ENCODE peak calls at places on chromosomes 2 and 18, in eight cellular contexts. K is lung, D is astrocyte of the cerebellum, Q is A549, S is psoas muscle, P is AG10803, R is IMR-90, U is HFFc6. H is an unnamed sample.

GRCh38 chr2:86048888-86049287 is 56.8 kb downstream of the POLR1A start:
- DNase-seq in K (no peak), D (no peak), Q (no peak), S (peak), P (no peak), R (no peak), U (no peak), H (no peak)

GRCh38 chr2:219124379-219125110 is 36.1 kb downstream of the NHEJ1 start:
- DNase-seq in K (no peak), D (no peak), Q (no peak), S (no peak), P (peak), R (peak), U (peak), H (no peak)

GRCh38 chr2:215727507-215728503 is 285.5 kb downstream of the MREG start:
- DNase-seq in K (no peak), D (peak), Q (no peak), S (no peak), P (peak), R (peak), U (peak), H (peak)

GRCh38 chr2:109528811-109529501 is 84.8 kb downstream of the SEPTIN10 start:
- DNase-seq in K (no peak), D (no peak), Q (no peak), S (no peak), P (no peak), R (no peak), U (no peak), H (no peak)

GRCh38 chr2:227363756-227364155 is 15.3 kb downstream of the TM4SF20 start:
- DNase-seq in K (no peak), D (no peak), Q (peak), S (no peak), P (no peak), R (no peak), U (no peak), H (no peak)

GRCh38 chr2:128423788-128424165 is 105.1 kb upstream of the HS6ST1 start:
- DNase-seq in K (no peak), D (no peak), Q (no peak), S (no peak), P (no peak), R (no peak), U (no peak), H (no peak)

GRCh38 chr2:182144780-182145170 is 159.1 kb downstream of the PPP1R1C start:
- DNase-seq in K (no peak), D (peak), Q (no peak), S (no peak), P (no peak), R (no peak), U (no peak), H (no peak)

GRCh38 chr2:182642328-182642727 is 73.7 kb upstream of the DNAJC10 start:
- DNase-seq in K (peak), D (no peak), Q (peak), S (peak), P (peak), R (peak), U (peak), H (peak)

GRCh38 chr2:12424219-12424618 is 292.5 kb upstream of the TRIB2 start:
- DNase-seq in K (no peak), D (no peak), Q (no peak), S (no peak), P (peak), R (no peak), U (no peak), H (no peak)

GRCh38 chr18:35942661-35943060 is 29.8 kb upstream of the RMP24 start:
- DNase-seq in K (peak), D (no peak), Q (no peak), S (no peak), P (no peak), R (no peak), U (no peak), H (no peak)

GRCh38 chr18:45670281-45670962 is 53.6 kb upstream of the SLC14A1 start:
- DNase-seq in K (no peak), D (no peak), Q (no peak), S (peak), P (peak), R (peak), U (peak), H (no peak)

GRCh38 chr18:76314496-76314895 is 180.5 kb downstream of the ZNF516 start:
- DNase-seq in K (no peak), D (no peak), Q (no peak), S (no peak), P (no peak), R (no peak), U (no peak), H (no peak)

GRCh38 chr2:1494906-1495305 is 81.6 kb downstream of the TPO start:
- DNase-seq in K (no peak), D (no peak), Q (no peak), S (no peak), P (no peak), R (no peak), U (no peak), H (no peak)

GRCh38 chr2:57981369-57981768 is 65.2 kb upstream of the VRK2 start:
- DNase-seq in K (no peak), D (peak), Q (peak), S (no peak), P (peak), R (peak), U (peak), H (no peak)

GRCh38 chr2:144307711-144308110 is 212.2 kb downstream of the ZEB2 start:
- DNase-seq in K (no peak), D (no peak), Q (no peak), S (no peak), P (no peak), R (no peak), U (no peak), H (no peak)

GRCh38 chr2:60468390-60469085 is 84.9 kb downstream of the BCL11A start:
- DNase-seq in K (no peak), D (no peak), Q (no peak), S (no peak), P (peak), R (peak), U (peak), H (no peak)

GRCh38 chr2:109487237-109487869 is 126.4 kb downstream of the SEPTIN10 start:
- DNase-seq in K (no peak), D (peak), Q (peak), S (no peak), P (peak), R (peak), U (peak), H (no peak)

GRCh38 chr2:139055165-139055564 is 275.0 kb upstream of the NXPH2 start:
- DNase-seq in K (no peak), D (no peak), Q (no peak), S (no peak), P (no peak), R (no peak), U (no peak), H (no peak)

GRCh38 chr2:161423351-161424178 is 7.5 kb downstream of the TBR1 start:
- DNase-seq in K (no peak), D (no peak), Q (no peak), S (no peak), P (no peak), R (no peak), U (no peak), H (peak)

GRCh38 chr2:111057045-111057444 is 63.7 kb upstream of the BCL2L11 start:
- DNase-seq in K (no peak), D (no peak), Q (no peak), S (no peak), P (no peak), R (no peak), U (no peak), H (no peak)

GRCh38 chr2:18178736-18179349 is 300.4 kb downstream of the KCNS3 start:
- DNase-seq in K (no peak), D (peak), Q (peak), S (no peak), P (peak), R (peak), U (peak), H (peak)

GRCh38 chr2:153872311-153873061 is 764 bp downstream of the GALNT13 start:
- DNase-seq in K (no peak), D (no peak), Q (peak), S (no peak), P (no peak), R (no peak), U (no peak), H (no peak)

GRCh38 chr18:26867471-26867870 is 2.0 kb upstream of the AQP4 start:
- DNase-seq in K (peak), D (no peak), Q (no peak), S (no peak), P (no peak), R (no peak), U (no peak), H (no peak)

GRCh38 chr18:63207825-63208224 is 111.7 kb downstream of the BCL2 start:
- DNase-seq in K (no peak), D (no peak), Q (no peak), S (no peak), P (no peak), R (no peak), U (no peak), H (no peak)

GRCh38 chr2:119212139-119212800 is 11.4 kb upstream of the STEAP3 start:
- DNase-seq in K (no peak), D (no peak), Q (no peak), S (no peak), P (no peak), R (no peak), U (no peak), H (no peak)

GRCh38 chr2:143083636-143084035 is 45.6 kb upstream of the ARHGAP15 start:
- DNase-seq in K (no peak), D (peak), Q (no peak), S (no peak), P (peak), R (peak), U (peak), H (no peak)

GRCh38 chr2:143081616-143082015 is 47.6 kb upstream of the ARHGAP15 start:
- DNase-seq in K (no peak), D (no peak), Q (no peak), S (no peak), P (no peak), R (no peak), U (no peak), H (no peak)

GRCh38 chr2:143075711-143076110 is 53.5 kb upstream of the ARHGAP15 start:
- DNase-seq in K (no peak), D (no peak), Q (no peak), S (no peak), P (no peak), R (no peak), U (no peak), H (no peak)

GRCh38 chr2:143078106-143078505 is 51.1 kb upstream of the ARHGAP15 start:
- DNase-seq in K (no peak), D (no peak), Q (no peak), S (no peak), P (no peak), R (no peak), U (no peak), H (no peak)
- TF ChIP-seq CTCF in K (no peak), D (no peak), Q (no peak), S (no peak), P (no peak), R (no peak), U (no peak), H (no peak)

GRCh38 chr2:137886432-137886831 is 77.8 kb upstream of the HNMT start:
- DNase-seq in K (no peak), D (no peak), Q (peak), S (no peak), P (no peak), R (no peak), U (no peak), H (no peak)

GRCh38 chr2:137893145-137893544 is 71.1 kb upstream of the HNMT start:
- DNase-seq in K (no peak), D (no peak), Q (no peak), S (no peak), P (no peak), R (no peak), U (no peak), H (no peak)

DNA sequence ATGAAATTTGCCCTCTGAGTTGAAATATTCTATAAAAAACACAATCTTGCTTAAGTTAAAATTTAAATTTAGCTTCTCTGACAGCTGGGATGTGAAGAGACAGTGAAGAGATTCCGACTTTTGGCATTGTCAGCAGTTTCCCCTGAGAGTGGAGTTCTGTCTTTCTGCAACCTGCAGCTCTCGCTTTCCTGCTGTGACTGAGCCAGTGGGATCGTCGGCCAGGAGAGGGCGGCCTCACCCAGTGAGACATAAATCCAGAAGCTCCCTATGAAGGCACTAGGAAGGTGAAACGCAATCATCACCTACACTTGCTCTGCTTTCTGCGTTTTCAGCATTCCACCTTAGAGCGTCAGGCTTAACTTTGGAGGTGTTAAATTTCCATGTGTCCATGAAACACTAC is 75.4 kb upstream of the HNMT start:
- DNase-seq in K (no peak), D (no peak), Q (peak), S (no peak), P (no peak), R (no peak), U (no peak), H (no peak)
- TF ChIP-seq CTCF in K (no peak), D (peak), Q (peak), S (peak), P (peak), R (peak), U (peak), H (peak)

GRCh38 chr2:239394978-239395377 is 5.8 kb downstream of the HDAC4 start:
- DNase-seq in K (no peak), D (no peak), Q (no peak), S (no peak), P (no peak), R (no peak), U (no peak), H (no peak)

GRCh38 chr2:239395524-239395923 is 5.3 kb downstream of the HDAC4 start:
- DNase-seq in K (no peak), D (no peak), Q (no peak), S (no peak), P (no peak), R (no peak), U (no peak), H (no peak)

GRCh38 chr2:239398536-239398935 is 2.3 kb downstream of the HDAC4 start:
- DNase-seq in K (no peak), D (no peak), Q (no peak), S (no peak), P (no peak), R (no peak), U (no peak), H (no peak)

GRCh38 chr2:239397856-239398470 is 2.9 kb downstream of the HDAC4 start:
- DNase-seq in K (no peak), D (no peak), Q (no peak), S (no peak), P (peak), R (no peak), U (no peak), H (no peak)

DNA sequence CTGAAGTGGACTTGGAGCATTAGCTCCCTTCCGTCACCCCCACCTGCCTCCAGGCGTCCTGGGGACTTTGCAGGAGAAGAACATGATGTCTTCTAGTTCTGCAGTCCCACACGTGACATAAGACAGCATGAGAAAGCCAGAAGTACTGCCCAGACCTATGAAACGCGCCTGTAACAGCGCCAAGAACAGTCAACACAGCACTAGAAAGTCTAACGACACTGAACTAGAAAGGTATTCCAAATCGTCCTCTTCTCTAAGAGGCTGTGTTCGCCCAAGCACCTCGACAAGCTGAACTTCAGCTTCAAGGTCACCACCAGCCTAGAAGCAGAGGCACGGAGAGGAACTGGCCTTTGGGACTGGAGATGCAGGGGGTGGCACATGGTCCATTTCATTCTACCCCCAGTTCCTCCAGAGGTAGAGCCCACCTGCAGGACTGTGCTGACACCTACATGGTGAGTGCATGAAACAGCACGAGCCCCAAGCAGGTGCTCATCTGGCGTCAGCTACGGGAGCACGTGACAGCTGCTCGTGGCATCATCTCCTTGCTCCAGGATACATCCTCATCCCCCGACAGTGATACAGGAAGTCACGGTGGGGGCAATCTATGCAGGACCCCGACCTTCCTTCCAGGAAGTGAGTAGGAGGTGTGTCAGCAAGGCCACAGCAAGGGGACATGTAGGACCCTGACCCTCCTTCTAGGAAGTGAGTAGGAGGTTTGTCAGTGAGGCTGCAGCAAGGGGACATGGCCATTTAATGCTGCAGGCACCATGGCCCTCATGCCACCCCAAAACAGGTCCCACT is 3.7 kb downstream of the HDAC4 start:
- DNase-seq in K (peak), D (no peak), Q (peak), S (no peak), P (no peak), R (no peak), U (no peak), H (no peak)
- TF ChIP-seq CTCF in K (no peak), D (no peak), Q (no peak), S (peak), P (no peak), R (no peak), U (no peak), H (peak)

GRCh38 chr2:3959372-3959771 is 256.0 kb downstream of the DCDC2C start:
- DNase-seq in K (no peak), D (peak), Q (peak), S (no peak), P (peak), R (peak), U (no peak), H (peak)
- TF ChIP-seq CTCF in K (peak), D (peak), Q (peak), S (peak), P (peak), R (peak), U (peak), H (peak)

DNA sequence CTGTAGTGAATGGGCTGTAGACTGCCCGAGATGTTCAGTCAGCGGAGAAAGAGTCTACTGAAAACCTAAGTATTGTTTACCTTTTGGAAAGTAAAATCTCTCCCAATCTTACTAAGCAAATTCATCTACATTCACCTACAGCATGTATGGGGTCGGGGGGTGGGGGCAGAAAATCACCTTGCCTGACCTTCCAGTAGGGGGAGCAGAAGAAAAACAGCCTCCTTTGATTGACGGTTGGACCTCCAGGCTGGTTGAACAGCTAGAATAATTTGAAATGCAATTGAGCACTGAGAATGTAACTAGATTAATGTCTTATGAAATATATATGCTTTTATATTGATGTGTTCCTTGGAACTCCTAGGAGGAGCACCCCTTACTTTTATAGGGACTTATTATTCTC is 10.0 kb downstream of the LRATD1 start:
- DNase-seq in K (no peak), D (no peak), Q (no peak), S (no peak), P (no peak), R (no peak), U (no peak), H (no peak)
- TF ChIP-seq CTCF in K (no peak), D (no peak), Q (no peak), S (no peak), P (peak), R (no peak), U (peak), H (no peak)

GRCh38 chr2:88831792-88832248 is 140.3 kb downstream of the RPIA start:
- DNase-seq in K (peak), D (no peak), Q (peak), S (peak), P (peak), R (peak), U (no peak), H (peak)
- TF ChIP-seq CTCF in K (peak), D (peak), Q (peak), S (peak), P (peak), R (peak), U (peak), H (peak)

GRCh38 chr2:234307322-234307961 is 189.4 kb downstream of the ARL4C start:
- DNase-seq in K (no peak), D (no peak), Q (no peak), S (no peak), P (no peak), R (no peak), U (no peak), H (no peak)

GRCh38 chr2:234308814-234309195 is 188.1 kb downstream of the ARL4C start:
- DNase-seq in K (no peak), D (peak), Q (peak), S (no peak), P (peak), R (peak), U (no peak), H (peak)

GRCh38 chr2:234308073-234308813 is 188.6 kb downstream of the ARL4C start:
- DNase-seq in K (no peak), D (peak), Q (peak), S (no peak), P (peak), R (peak), U (no peak), H (no peak)

GRCh38 chr2:234310166-234310565 is 186.7 kb downstream of the ARL4C start:
- DNase-seq in K (no peak), D (no peak), Q (no peak), S (no peak), P (no peak), R (no peak), U (no peak), H (no peak)

DNA sequence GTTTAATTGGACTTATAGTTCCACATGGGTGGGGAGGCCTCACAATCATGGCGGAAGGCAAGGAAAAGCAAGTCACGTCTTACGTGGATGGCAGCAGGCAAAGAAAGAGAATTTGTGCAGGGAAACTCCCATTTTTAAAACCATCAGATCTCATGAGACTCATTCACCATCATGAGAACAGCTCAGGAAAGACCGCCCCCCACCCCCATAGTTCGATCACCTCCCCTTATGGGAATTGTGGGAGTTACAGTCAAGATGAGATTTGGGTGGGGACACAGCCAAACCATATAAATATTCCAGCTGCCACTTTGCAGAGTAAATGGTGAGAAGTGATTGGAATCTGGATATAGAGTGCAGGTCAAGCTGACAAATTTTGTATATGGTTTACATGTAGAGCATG is 187.4 kb downstream of the ARL4C start:
- DNase-seq in K (no peak), D (no peak), Q (no peak), S (no peak), P (no peak), R (no peak), U (no peak), H (no peak)
- TF ChIP-seq CTCF in K (no peak), D (no peak), Q (no peak), S (no peak), P (no peak), R (no peak), U (no peak), H (no peak)

H was measured in GM13977.